ENCODE peak calls at places on chromosomes 3 and 15, in five cellular contexts. H is GM23338, W is K562, Z is endothelial cell of umbilical vein, R is breast epithelium. D is an unnamed sample.

GRCh38 chr3:82100378-82100777 is 338.9 kb upstream of the GBE1 start:
- DNase-seq in Z (no peak), R (peak), W (no peak), H (peak), D (no peak)

GRCh38 chr15:64048766-64049165 is 2.5 kb upstream of the DAPK2 start:
- DNase-seq in R (no peak), Z (no peak), W (no peak), H (no peak), D (no peak)

GRCh38 chr3:171402281-171402680 is 57.9 kb downstream of the TNIK start:
- DNase-seq in Z (no peak), H (no peak), R (no peak), W (no peak), D (no peak)

GRCh38 chr3:120648290-120648689 is 33.7 kb downstream of the HGD start:
- DNase-seq in R (no peak), H (no peak), Z (no peak), W (no peak), D (no peak)

GRCh38 chr3:125628212-125628611 is 32.9 kb upstream of the OSBPL11 start:
- DNase-seq in W (no peak), R (no peak), Z (no peak), H (no peak), D (no peak)

GRCh38 chr3:136547293-136547692 is 204.9 kb downstream of the STAG1 start:
- DNase-seq in R (no peak), Z (peak), W (no peak), H (no peak), D (no peak)

GRCh38 chr3:171951597-171951996 is 87.8 kb upstream of the FNDC3B start:
- DNase-seq in Z (no peak), W (no peak), R (no peak), H (no peak), D (no peak)

GRCh38 chr3:44685128-44685800 is 27.2 kb upstream of the ZNF502 start:
- DNase-seq in W (peak), Z (peak), H (peak), R (peak), D (peak)

GRCh38 chr3:135966875-135967274 is 1.3 kb downstream of the PPP2R3A start:
- DNase-seq in Z (no peak), W (no peak), R (no peak), H (peak), D (no peak)

GRCh38 chr3:185208836-185209235 is 45.0 kb downstream of the EHHADH start:
- DNase-seq in R (no peak), W (no peak), H (no peak), Z (no peak), D (no peak)

GRCh38 chr3:169041677-169042171 is 621.8 kb downstream of the MECOM start:
- DNase-seq in W (peak), Z (peak), H (peak), R (no peak), D (no peak)

GRCh38 chr15:73800662-73801345 is 47.7 kb upstream of the INSYN1 start:
- DNase-seq in Z (peak), W (peak), R (peak), H (no peak), D (no peak)

GRCh38 chr3:29694783-29695182 is 413.9 kb downstream of the RBMS3 start:
- DNase-seq in W (no peak), Z (peak), R (no peak), H (peak), D (no peak)
- H3K27ac ChIP-seq in W (no peak), Z (peak), R (peak), H (peak), D (peak)

GRCh38 chr15:43772624-43773023 is 4.1 kb downstream of the ELL3 start:
- DNase-seq in R (no peak), H (no peak), Z (no peak), W (no peak), D (no peak)
- TF ChIP-seq POLR2AphosphoS5 in R (no peak), H (no peak), Z (no peak), W (no peak), D (no peak)

GRCh38 chr15:68207176-68207935 is 2.2 kb upstream of the CALML4 start:
- DNase-seq in W (no peak), H (peak), Z (no peak), R (no peak), D (peak)
- H3K27ac ChIP-seq in W (peak), H (peak), Z (no peak), R (no peak), D (no peak)

GRCh38 chr3:71636482-71636881 is 53.0 kb upstream of the FOXP1 start:
- DNase-seq in Z (no peak), H (no peak), R (no peak), W (no peak), D (no peak)
- TF ChIP-seq POLR2AphosphoS5 in Z (no peak), H (no peak), R (no peak), W (no peak), D (no peak)

GRCh38 chr3:129384594-129385323 is 43.7 kb downstream of the EFCAB12 start:
- DNase-seq in W (no peak), R (no peak), Z (no peak), H (no peak), D (no peak)

GRCh38 chr3:129393271-129393670 is 35.2 kb downstream of the EFCAB12 start:
- DNase-seq in R (no peak), H (no peak), Z (no peak), W (no peak), D (no peak)

GRCh38 chr3:129387492-129387891 is 40.9 kb downstream of the EFCAB12 start:
- DNase-seq in H (no peak), Z (no peak), R (no peak), W (no peak), D (no peak)

GRCh38 chr3:129386984-129387383 is 41.5 kb downstream of the EFCAB12 start:
- DNase-seq in H (no peak), Z (no peak), W (no peak), R (no peak), D (no peak)

DNA sequence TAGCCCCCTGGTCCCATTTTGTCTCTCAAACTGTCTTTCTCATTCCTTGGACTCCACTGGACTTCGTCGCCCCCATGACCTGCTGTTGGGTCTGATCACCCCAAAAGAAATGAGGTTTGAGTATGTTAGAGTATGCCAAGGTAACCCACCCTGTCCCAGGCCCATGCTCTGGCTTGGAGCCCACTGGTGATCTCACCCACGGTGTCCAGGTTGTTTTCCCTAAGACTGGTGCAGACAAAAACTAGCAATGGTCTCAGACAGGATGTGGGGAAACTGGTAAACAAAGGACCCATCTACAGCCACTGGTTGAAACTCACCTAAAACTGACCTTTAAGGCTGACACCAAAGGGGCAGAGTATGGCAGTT is 38.9 kb downstream of the EFCAB12 start:
- DNase-seq in R (no peak), H (no peak), Z (peak), W (no peak), D (no peak)
- H3K27ac ChIP-seq in R (peak), H (no peak), Z (peak), W (no peak), D (peak)

GRCh38 chr15:41416162-41416741 is 643 bp upstream of the RTF1 start:
- DNase-seq in H (no peak), R (no peak), Z (no peak), W (no peak), D (no peak)

GRCh38 chr15:41417812-41418211 is 917 bp downstream of the RTF1 start:
- DNase-seq in H (peak), W (peak), Z (no peak), R (no peak), D (no peak)

GRCh38 chr15:41411441-41411840 is 5.5 kb upstream of the RTF1 start:
- DNase-seq in H (no peak), Z (no peak), R (no peak), W (no peak), D (no peak)

GRCh38 chr15:41417418-41417811 is 520 bp downstream of the RTF1 start:
- DNase-seq in W (peak), Z (no peak), H (peak), R (no peak), D (no peak)

DNA sequence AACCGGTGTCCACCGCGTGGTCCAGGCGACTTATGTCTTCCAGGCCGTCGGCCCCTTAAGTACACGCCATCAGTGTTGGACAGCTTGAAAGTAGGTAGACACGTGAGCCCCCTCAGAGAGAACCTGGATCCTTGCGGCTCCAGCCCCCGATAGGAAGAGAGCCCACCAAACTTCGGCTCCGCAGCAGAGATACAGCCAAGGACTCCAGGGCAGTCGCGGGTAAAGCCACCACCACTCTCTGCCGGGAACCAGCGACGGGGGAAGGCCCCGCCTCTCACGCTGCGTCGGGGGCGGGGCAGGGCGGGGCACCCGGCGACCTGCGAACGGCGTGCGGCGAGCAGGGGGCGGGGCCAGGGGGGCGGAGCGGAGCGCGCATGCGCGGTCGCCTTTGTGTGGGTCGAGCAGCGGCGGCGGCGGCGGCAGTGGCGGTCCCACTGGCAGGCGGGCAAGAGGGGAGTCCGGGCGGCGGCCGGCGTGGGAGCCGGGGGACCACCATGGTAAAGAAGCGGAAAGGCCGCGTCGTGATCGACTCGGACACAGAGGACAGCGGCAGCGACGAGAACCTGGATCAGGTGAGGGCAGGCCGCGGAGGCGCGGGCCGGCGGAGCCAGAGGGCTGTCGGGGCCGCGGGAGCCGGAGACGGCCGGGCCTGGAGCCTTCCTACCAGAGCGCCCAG is at the start of gene RTF1:
- DNase-seq in W (peak), R (peak), Z (peak), H (peak), D (peak)
- TF ChIP-seq POLR2AphosphoS5 in W (peak), R (peak), Z (peak), H (peak), D (peak)

GRCh38 chr3:141486416-141486734 is 452 bp upstream of the RASA2 start:
- DNase-seq in H (no peak), R (no peak), W (peak), Z (no peak), D (no peak)

GRCh38 chr3:141486735-141487418 is at the start of gene RASA2:
- DNase-seq in W (peak), R (peak), H (peak), Z (peak), D (peak)

GRCh38 chr3:141482250-141482937 is 4.4 kb upstream of the RASA2 start:
- DNase-seq in W (no peak), H (no peak), R (no peak), Z (peak), D (no peak)

GRCh38 chr3:141485578-141486415 is 1.0 kb upstream of the RASA2 start:
- DNase-seq in Z (peak), H (peak), R (no peak), W (peak), D (no peak)

DNA sequence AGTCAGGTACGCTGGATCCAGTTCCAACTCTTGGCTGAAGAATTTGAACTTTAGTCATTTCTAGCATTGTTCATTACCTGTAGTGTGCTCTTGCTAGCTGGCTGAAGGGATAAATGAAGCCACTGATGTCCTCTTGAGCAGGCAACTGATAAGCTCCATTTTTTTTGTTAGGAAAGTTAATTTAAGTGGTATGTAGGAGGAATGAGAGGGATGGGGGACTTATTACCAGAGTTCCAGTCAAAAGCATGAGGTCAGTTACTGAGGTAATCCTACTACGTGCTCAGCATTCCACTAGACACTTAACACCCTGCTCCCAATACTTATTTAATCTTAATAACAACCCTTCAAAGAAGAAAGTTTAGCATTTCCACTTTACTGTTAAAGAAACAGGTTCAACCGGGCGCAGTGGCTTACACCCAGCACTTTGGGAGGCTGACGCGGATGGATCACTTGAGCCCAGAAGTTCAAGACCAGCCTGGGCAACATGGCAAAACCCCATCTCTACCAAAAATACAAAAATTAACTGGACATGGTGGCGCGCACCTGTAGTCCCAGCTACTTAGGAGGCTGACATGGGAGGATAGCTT is 2.0 kb upstream of the RASA2 start:
- DNase-seq in W (no peak), Z (no peak), H (no peak), R (no peak), D (no peak)
- H3K27ac ChIP-seq in W (no peak), Z (peak), H (no peak), R (no peak), D (peak)

D was measured in stomach.